ENCODE peak calls at places on chromosomes 3 and 15, in ten cellular contexts. L, N, K, W, C, T, O, P, G and Q are unnamed samples.

GRCh38 chr3:56989434-56990294 is 70.8 kb upstream of the SPATA12 start:
- DNase-seq in L (no peak), N (no peak), K (no peak), W (no peak), C (no peak), T (peak; percentile 68), O (no peak), P (no peak), G (peak; percentile 71), Q (no peak)

GRCh38 chr3:49617390-49618013 is 56.6 kb upstream of the APEH start:
- DNase-seq in L (no peak), N (no peak), K (no peak), W (no peak), C (no peak), T (no peak), O (no peak), P (no peak), G (no peak), Q (no peak)

GRCh38 chr3:173089283-173089682 is 51.8 kb downstream of the SPATA16 start:
- DNase-seq in L (no peak), N (no peak), K (no peak), W (no peak), C (no peak), T (no peak), O (no peak), P (no peak), G (no peak), Q (no peak)

GRCh38 chr3:152100491-152101086 is 168.1 kb upstream of the MBNL1 start:
- DNase-seq in L (no peak), N (peak; percentile 26), K (no peak), W (no peak), C (peak; percentile 46), T (no peak), O (no peak), P (no peak), G (no peak), Q (peak; percentile 39)

GRCh38 chr3:80334534-80334933 is 566.7 kb upstream of the ROBO1 start:
- DNase-seq in L (no peak), N (no peak), K (no peak), W (no peak), C (no peak), T (no peak), O (no peak), P (no peak), G (no peak), Q (no peak)

GRCh38 chr3:127124135-127124534 is 68.8 kb upstream of the PRR23E start:
- DNase-seq in L (no peak), N (no peak), K (peak; percentile 4), W (peak; percentile 64), C (no peak), T (peak; percentile 12), O (no peak), P (no peak), G (no peak), Q (no peak)

GRCh38 chr15:63521405-63522142 is 17.2 kb downstream of the USP3 start:
- DNase-seq in L (no peak), N (no peak), K (no peak), W (no peak), C (no peak), T (peak; percentile 89), O (no peak), P (no peak), G (no peak), Q (no peak)

GRCh38 chr3:186452517-186452916 is 90.5 kb upstream of the DGKG start:
- DNase-seq in L (peak; percentile 61), N (no peak), K (peak; percentile 54), W (no peak), C (no peak), T (peak; percentile 91), O (no peak), P (no peak), G (no peak), Q (no peak)

GRCh38 chr3:117997201-117998049 is 1037.2 kb downstream of the IGSF11 start:
- DNase-seq in L (peak; percentile 23), N (peak; percentile 70), K (peak; percentile 59), W (peak; percentile 90), C (peak; percentile 69), T (peak; percentile 76), O (peak; percentile 75), P (peak; percentile 85), G (peak; percentile 26), Q (peak; percentile 69)

GRCh38 chr3:63562323-63562722 is 90.2 kb upstream of the SNTN start:
- DNase-seq in L (no peak), N (no peak), K (no peak), W (no peak), C (no peak), T (no peak), O (no peak), P (no peak), G (no peak), Q (no peak)

GRCh38 chr15:62934236-62934971 is 108.1 kb upstream of the TPM1 start:
- DNase-seq in L (no peak), N (no peak), K (no peak), W (no peak), C (no peak), T (no peak), O (no peak), P (no peak), G (no peak), Q (no peak)

DNA sequence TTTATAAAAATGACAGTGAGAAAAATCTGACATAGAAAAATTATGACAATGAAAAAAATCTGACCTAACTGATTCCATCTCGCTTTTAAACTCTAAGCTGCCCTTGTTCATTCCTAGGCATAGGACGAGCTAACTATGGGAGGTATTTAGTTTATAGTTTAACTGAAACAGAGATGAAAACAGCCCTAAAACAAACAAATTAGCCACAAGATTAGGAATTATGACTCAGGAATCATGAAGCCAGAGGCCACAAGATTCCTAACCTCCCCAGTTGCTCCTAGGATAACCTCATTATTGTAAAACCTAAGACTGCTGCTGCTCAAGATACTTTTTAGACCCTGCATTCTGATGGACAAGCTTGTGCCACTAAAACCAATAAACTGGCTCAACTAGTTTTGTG is 122.7 kb upstream of the MNS1 start:
- DNase-seq in L (no peak), N (no peak), K (no peak), W (no peak), C (no peak), T (peak; percentile 6), O (no peak), P (no peak), G (no peak), Q (no peak)
- TF ChIP-seq CTCF in L (no peak), N (no peak), K (no peak), W (no peak), C (no peak), T (no peak), O (no peak), P (no peak), G (no peak), Q (no peak)

GRCh38 chr3:176839447-176839846 is 357.8 kb downstream of the TBL1XR1 start:
- DNase-seq in L (no peak), N (no peak), K (no peak), W (no peak), C (no peak), T (no peak), O (no peak), P (no peak), G (no peak), Q (no peak)
- TF ChIP-seq CTCF in L (no peak), N (no peak), K (no peak), W (no peak), C (no peak), T (no peak), O (no peak), P (no peak), G (no peak), Q (no peak)

DNA sequence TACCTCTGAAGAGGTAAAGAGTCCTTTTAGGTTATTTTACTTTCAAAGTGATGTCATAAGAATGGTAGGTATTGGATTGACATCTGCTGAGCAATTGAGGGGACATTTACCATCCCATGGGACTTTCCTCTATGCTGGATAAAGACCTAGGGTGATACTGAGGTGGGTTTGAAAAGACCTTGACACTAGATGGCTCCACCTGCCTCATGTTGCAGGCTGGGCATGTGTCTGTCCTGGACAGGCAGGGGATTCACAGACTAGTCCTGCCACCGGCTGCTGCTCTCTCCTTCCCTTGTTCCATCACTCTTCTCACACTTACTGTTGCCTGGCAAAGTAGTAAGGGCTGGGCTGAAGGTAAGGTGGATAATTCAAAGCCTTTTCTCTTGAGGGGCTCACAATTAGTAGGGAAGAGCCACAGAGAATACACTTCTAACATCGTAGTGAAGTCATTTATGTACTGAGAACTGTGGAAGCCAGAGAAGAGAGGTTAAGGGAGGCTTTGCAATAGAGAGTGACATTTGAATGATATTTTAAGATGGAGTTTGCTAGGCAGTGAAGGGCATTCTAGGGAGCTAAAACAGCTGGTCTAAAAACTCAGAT is 27.7 kb downstream of the TRAK1 start:
- DNase-seq in L (no peak), N (peak; percentile 46), K (peak; percentile 10), W (peak; percentile 52), C (no peak), T (peak; percentile 48), O (peak; percentile 42), P (peak; percentile 26), G (no peak), Q (peak; percentile 83)
- TF ChIP-seq CTCF in L (peak; percentile 24), N (no peak), K (peak; percentile 27), W (peak; percentile 30), C (peak; percentile 62), T (peak; percentile 39), O (peak; percentile 36), P (peak; percentile 28), G (no peak), Q (peak; percentile 65)

GRCh38 chr3:47380026-47380600 is 708 bp upstream of the PTPN23 start:
- DNase-seq in L (no peak), N (no peak), K (no peak), W (no peak), C (no peak), T (no peak), O (peak; percentile 20), P (no peak), G (no peak), Q (no peak)
- TF ChIP-seq CTCF in L (no peak), N (peak; percentile 22), K (no peak), W (no peak), C (no peak), T (no peak), O (no peak), P (no peak), G (no peak), Q (no peak)

GRCh38 chr3:141366285-141367037 is 1.8 kb upstream of the ZBTB38 start:
- DNase-seq in L (peak; percentile 90), N (no peak), K (peak; percentile 91), W (peak; percentile 11), C (no peak), T (peak; percentile 98), O (peak; percentile 61), P (no peak), G (peak; percentile 38), Q (no peak)
- TF ChIP-seq CTCF in L (no peak), N (no peak), K (peak; percentile 8), W (peak; percentile 23), C (no peak), T (peak; percentile 35), O (no peak), P (no peak), G (no peak), Q (no peak)